ENCODE peak calls at places on chromosome 20, in six cellular contexts. S is right lobe of liver; C is heart right ventricle; J is MM.1S; Z is CD8-positive, alpha-beta memory T cell; K is body of pancreas. M is an unnamed sample.
A peak's percentile ranks its signal among the peaks of the same experiment; 100 is the strongest.

GRCh38 chr20:19451591-19452295 is 239.3 kb downstream of the SLC24A3 start:
- DNase-seq in J (no peak), K (no peak), Z (no peak), S (no peak), C (no peak), M (no peak)

GRCh38 chr20:50628326-50628725 is 63.0 kb downstream of the RIPOR3 start:
- DNase-seq in S (no peak), K (no peak), J (no peak), C (no peak), Z (no peak), M (no peak)

GRCh38 chr20:45394221-45395113 is 13.6 kb upstream of the DBNDD2 start:
- DNase-seq in C (no peak), Z (no peak), S (no peak), J (no peak), K (no peak), M (no peak)

GRCh38 chr20:2249935-2250334 is 45.9 kb upstream of the TGM3 start:
- DNase-seq in J (no peak), Z (no peak), K (no peak), S (no peak), C (no peak), M (no peak)

GRCh38 chr20:44910690-44911262 is 916 bp downstream of the PABPC1L start:
- DNase-seq in J (no peak), C (no peak), Z (no peak), S (no peak), K (no peak), M (no peak)

GRCh38 chr20:41316602-41317535 is 662 bp downstream of the ZHX3 start:
- DNase-seq in J (peak; percentile 66), K (peak; percentile 74), S (peak; percentile 89), C (peak; percentile 85), Z (no peak), M (peak; percentile 67)

GRCh38 chr20:59781236-59781635 is 152.2 kb downstream of the SYCP2 start:
- DNase-seq in K (no peak), C (no peak), J (no peak), S (no peak), Z (no peak), M (no peak)

GRCh38 chr20:58236612-58237317 is 8.3 kb upstream of the ANKRD60 start:
- DNase-seq in Z (peak; percentile 81), C (peak; percentile 62), K (peak; percentile 54), S (peak; percentile 78), J (peak; percentile 71), M (peak; percentile 62)

GRCh38 chr20:52150440-52151258 is 40.9 kb downstream of the ZFP64 start:
- DNase-seq in Z (peak; percentile 5), J (peak; percentile 60), C (peak; percentile 12), K (peak; percentile 20), S (no peak), M (no peak)

GRCh38 chr20:3691306-3691705 is 9.5 kb upstream of the ADAM33 start:
- DNase-seq in Z (no peak), S (no peak), J (no peak), C (no peak), K (no peak), M (no peak)

GRCh38 chr20:3706774-3707507 is 5.5 kb downstream of the SIGLEC1 start:
- DNase-seq in S (peak; percentile 50), K (peak; percentile 65), Z (no peak), J (no peak), C (no peak), M (no peak)

GRCh38 chr20:62354031-62354808 is 12.9 kb downstream of the LAMA5 start:
- DNase-seq in C (no peak), J (no peak), S (no peak), Z (no peak), K (no peak), M (no peak)
- H3K27ac ChIP-seq in C (peak overlapping the region; percentile 86), J (no peak overlapping the region), S (peak overlapping the region; percentile 78), Z (no peak overlapping the region), K (peak overlapping the region; percentile 76), M (no peak overlapping the region)

DNA sequence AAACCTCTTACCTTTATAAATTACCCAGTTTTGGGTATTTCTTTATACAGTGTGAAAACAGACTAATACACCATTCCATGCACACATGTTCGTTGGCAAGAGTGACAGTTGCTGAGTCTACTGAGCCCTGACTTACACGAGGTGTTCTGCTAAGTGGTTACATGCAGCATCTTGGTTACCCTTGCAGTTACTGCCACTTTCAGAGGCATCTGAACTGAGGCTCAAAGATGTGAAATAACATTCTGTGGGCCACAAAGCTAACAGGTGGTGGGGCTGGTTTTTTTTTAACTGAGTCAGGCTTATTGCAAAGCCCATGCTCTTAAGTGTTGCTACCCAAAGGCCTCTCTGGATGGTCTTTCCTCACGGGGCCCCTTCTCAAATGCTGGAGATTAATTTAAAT is 54.4 kb upstream of the GTSF1L start:
- DNase-seq in C (no peak), J (no peak), K (no peak), Z (no peak), S (no peak), M (no peak)
- H3K9me3 ChIP-seq in C (peaks cover 23% of the 10 kb centered on the region), J (no peaks in the 10 kb centered on the region), K (peaks cover 7% of the 10 kb centered on the region), Z (no peaks in the 10 kb centered on the region), S (no peaks in the 10 kb centered on the region), M (peaks cover 8% of the 10 kb centered on the region)

GRCh38 chr20:25745738-25746137 is 49.1 kb upstream of the ZNF337 start:
- DNase-seq in S (no peak), K (no peak), C (no peak), J (no peak), Z (no peak), M (no peak)

GRCh38 chr20:25749667-25750066 is 53.0 kb upstream of the ZNF337 start:
- DNase-seq in Z (no peak), S (no peak), J (no peak), K (no peak), C (no peak), M (no peak)

GRCh38 chr20:25750220-25750764 is 53.6 kb upstream of the ZNF337 start:
- DNase-seq in K (no peak), J (no peak), Z (no peak), S (no peak), C (no peak), M (no peak)

GRCh38 chr20:25745100-25745499 is 48.4 kb upstream of the ZNF337 start:
- DNase-seq in J (no peak), Z (no peak), K (no peak), S (no peak), C (no peak), M (no peak)

GRCh38 chr20:25750765-25751696 is 54.4 kb upstream of the ZNF337 start:
- DNase-seq in C (peak; percentile 56), S (peak; percentile 76), K (peak; percentile 70), Z (peak; percentile 56), J (peak; percentile 53), M (peak; percentile 54)
- H3K4me3 ChIP-seq in C (peak overlapping the region; percentile 62), S (peak overlapping the region; percentile 31), K (no peak overlapping the region), Z (peak overlapping the region; percentile 74), J (peak overlapping the region; percentile 70), M (peak overlapping the region; percentile 38)

DNA sequence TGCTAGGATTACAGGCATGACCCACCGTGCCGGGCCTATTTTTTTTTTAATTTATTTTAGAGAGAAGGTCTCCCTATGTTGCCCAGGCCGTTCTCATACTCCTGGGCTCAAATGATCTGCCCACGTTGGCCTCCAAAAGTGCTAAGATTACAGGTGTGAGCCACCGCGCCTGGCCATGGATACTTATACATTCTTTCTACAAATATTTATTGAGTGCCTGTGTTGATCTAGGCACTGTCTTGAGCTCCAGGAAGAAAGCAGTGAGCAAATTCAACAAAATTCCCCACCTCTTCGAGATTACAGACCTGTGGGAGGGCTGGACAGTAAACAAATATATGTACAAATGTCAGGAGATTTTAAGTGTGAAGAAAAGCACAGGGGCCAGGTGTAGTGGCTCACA is 37.9 kb downstream of the MGME1 start:
- DNase-seq in K (no peak), J (no peak), C (no peak), Z (no peak), S (no peak), M (no peak)
- H3K27ac ChIP-seq in K (no peak overlapping the region), J (no peak overlapping the region), C (no peak overlapping the region), Z (no peak overlapping the region), S (no peak overlapping the region), M (no peak overlapping the region)

GRCh38 chr20:16555754-16556153 is 17.5 kb downstream of the KIF16B start:
- DNase-seq in S (no peak), J (no peak), Z (no peak), K (no peak), C (no peak), M (no peak)

GRCh38 chr20:16553684-16554083 is 19.6 kb downstream of the KIF16B start:
- DNase-seq in J (no peak), Z (no peak), C (no peak), S (no peak), K (no peak), M (no peak)

GRCh38 chr20:16554766-16555543 is 18.3 kb downstream of the KIF16B start:
- DNase-seq in C (no peak), J (no peak), S (no peak), Z (no peak), K (no peak), M (no peak)

GRCh38 chr20:16551601-16552419 is 21.4 kb downstream of the KIF16B start:
- DNase-seq in J (no peak), S (no peak), Z (no peak), K (no peak), C (no peak), M (no peak)

DNA sequence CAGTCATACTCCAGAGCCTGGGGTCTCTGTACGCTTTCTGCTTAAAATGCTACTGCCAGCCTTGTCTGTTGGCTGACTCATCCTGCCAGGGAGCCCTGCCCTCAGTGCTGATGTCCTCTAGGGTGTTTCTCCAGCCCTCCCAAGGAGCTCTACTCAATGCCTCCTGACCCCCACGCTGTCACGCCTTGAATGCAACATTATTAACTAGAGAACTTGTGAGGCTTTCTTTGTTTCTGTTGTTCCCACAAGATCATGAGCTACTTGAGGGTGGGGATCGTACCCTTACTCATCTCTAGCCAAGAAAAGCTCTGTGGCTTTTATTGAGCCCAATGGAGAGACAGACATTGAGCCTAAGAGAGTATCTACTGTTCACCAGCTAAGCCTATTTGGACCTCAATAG is 20.1 kb downstream of the KIF16B start:
- DNase-seq in K (no peak), S (no peak), J (no peak), Z (no peak), C (no peak), M (no peak)
- H3K9me3 ChIP-seq in K (no peaks in the 10 kb centered on the region), S (no peaks in the 10 kb centered on the region), J (no peaks in the 10 kb centered on the region), Z (no peaks in the 10 kb centered on the region), C (no peaks in the 10 kb centered on the region), M (no peaks in the 10 kb centered on the region)

DNA sequence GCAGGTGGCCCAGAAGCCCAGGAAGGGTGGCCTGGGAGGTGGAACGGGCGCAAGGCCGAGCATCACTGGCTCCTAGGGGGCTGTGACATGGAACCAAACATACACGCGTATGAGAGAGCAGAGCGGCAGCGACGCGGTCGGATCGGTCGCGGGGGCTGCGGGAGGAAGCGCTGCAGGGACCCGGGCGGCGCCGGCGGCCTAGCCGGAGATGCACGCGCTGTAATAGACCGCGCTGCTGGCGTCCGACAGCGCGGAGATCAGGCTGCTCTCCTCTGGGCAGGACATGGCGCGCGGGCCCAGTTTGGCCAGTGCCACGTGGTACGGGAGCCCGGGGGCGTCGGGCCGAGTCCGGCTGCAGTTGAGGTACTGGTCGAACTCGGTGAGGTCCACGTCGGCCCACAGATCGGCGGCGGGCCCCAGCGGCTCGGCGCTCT is 1.5 kb downstream of the SOX18 start:
- DNase-seq in Z (no peak), J (no peak), K (no peak), S (no peak), C (no peak), M (no peak)
- H3K4me3 ChIP-seq in Z (no peak overlapping the region), J (no peak overlapping the region), K (no peak overlapping the region), S (peak overlapping the region; percentile 27), C (peak overlapping the region; percentile 66), M (no peak overlapping the region)

DNA sequence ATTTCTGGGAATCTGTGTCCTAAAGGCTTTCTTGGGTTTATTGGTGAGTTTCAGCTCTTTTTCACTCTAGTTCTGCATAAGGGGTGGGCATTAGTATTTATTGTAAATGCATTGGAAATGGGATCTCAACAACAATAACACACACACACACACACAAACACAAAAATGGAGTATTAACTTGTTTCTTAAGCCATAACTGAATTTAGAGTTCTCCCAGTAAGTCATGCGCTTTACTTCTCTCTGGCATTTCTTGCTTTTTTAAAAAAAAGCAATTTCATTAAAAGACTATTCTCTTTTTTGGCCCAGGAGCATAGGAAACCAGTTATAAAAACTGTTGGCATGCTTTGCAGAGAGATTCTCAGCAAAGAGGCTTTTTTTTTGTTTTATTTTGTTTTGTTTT is 128.7 kb downstream of the BCAS1 start:
- DNase-seq in J (no peak), Z (no peak), S (no peak), C (no peak), K (no peak), M (no peak)
- H3K27ac ChIP-seq in J (peak overlapping the region; percentile 96), Z (no peak overlapping the region), S (no peak overlapping the region), C (peak overlapping the region; percentile 85), K (no peak overlapping the region), M (no peak overlapping the region)

M was measured in effector memory CD4-positive, alpha-beta T cell.